ENCODE peak calls at places on chromosomes 4 and X, in five cellular contexts. V is left cardiac atrium, D is GM12864, F is GDM1, U is iris pigment epithelial cell. S is an unnamed sample.

GRCh38 chr4:5004496-5004895 is 14.8 kb downstream of the CYTL1 start:
- DNase-seq in V (no peak), D (no peak), F (no peak), U (no peak), S (no peak)

GRCh38 chr4:38145741-38146140 is 185.5 kb downstream of the PTTG2 start:
- DNase-seq in V (no peak), D (no peak), F (no peak), U (peak), S (no peak)

GRCh38 chr4:158112612-158113011 is 60.2 kb downstream of the GASK1B start:
- DNase-seq in V (no peak), D (no peak), F (no peak), U (no peak), S (no peak)

GRCh38 chr4:183342541-183343533 is 20.6 kb upstream of the CLDN24 start:
- DNase-seq in V (no peak), D (no peak), F (no peak), U (no peak), S (no peak)

GRCh38 chr4:81405900-81406401 is 65.8 kb downstream of the RASGEF1B start:
- DNase-seq in V (no peak), D (peak), F (peak), U (peak), S (no peak)

GRCh38 chr4:101229116-101229515 is 118.2 kb downstream of the PPP3CA start:
- DNase-seq in V (no peak), D (no peak), F (no peak), U (peak), S (no peak)

GRCh38 chrX:9342581-9343051 is 122.2 kb upstream of the TBL1X start:
- DNase-seq in V (peak), D (no peak), F (peak), U (peak), S (peak)

GRCh38 chr4:15385928-15386327 is 41.9 kb upstream of the C1QTNF7 start:
- DNase-seq in V (no peak), D (no peak), F (no peak), U (no peak), S (no peak)

GRCh38 chr4:120801171-120801758 is 121.3 kb downstream of the PRDM5 start:
- DNase-seq in V (peak), D (no peak), F (no peak), U (peak), S (no peak)

S was measured in T1000.